ENCODE peak calls at places on chromosomes 13 and 19, in seven cellular contexts. D is IMR-90, G is PC-3, Y is SK-N-SH, A is hepatocyte, S is neuronal stem cell, L is fibroblast of lung. Z is an unnamed sample.

GRCh38 chr13:43331676-43332075 is 308.3 kb downstream of the DNAJC15 start:
- DNase-seq in D (peak; percentile 10), G (no peak), Y (no peak), A (peak; percentile 20), S (no peak), L (peak; percentile 6), Z (peak; percentile 24)

GRCh38 chr13:48222358-48223015 is 10.5 kb upstream of the ITM2B start:
- DNase-seq in D (peak; percentile 42), G (no peak), Y (no peak), A (no peak), S (no peak), L (peak; percentile 76), Z (no peak)

GRCh38 chr19:33390120-33390907 is 16.8 kb downstream of the CEBPG start:
- DNase-seq in D (no peak), G (no peak), Y (peak; percentile 56), A (no peak), S (no peak), L (peak; percentile 57), Z (no peak)

GRCh38 chr13:37207646-37208045 is 102.2 kb upstream of the CSNK1A1L start:
- DNase-seq in D (no peak), G (no peak), Y (no peak), A (no peak), S (no peak), L (no peak), Z (no peak)

GRCh38 chr13:87814444-87814843 is 143.3 kb downstream of the SLITRK5 start:
- DNase-seq in D (no peak), G (no peak), Y (no peak), A (no peak), S (no peak), L (no peak), Z (no peak)

GRCh38 chr13:88602786-88603777 is 931.9 kb downstream of the SLITRK5 start:
- DNase-seq in D (no peak), G (peak; percentile 18), Y (no peak), A (no peak), S (no peak), L (no peak), Z (no peak)

GRCh38 chr19:55369651-55370304 is 485 bp downstream of the IL11 start:
- DNase-seq in D (peak; percentile 76), G (peak; percentile 72), Y (peak; percentile 96), A (peak; percentile 68), S (peak; percentile 63), L (peak; percentile 58), Z (peak; percentile 87)

GRCh38 chr19:10432736-10433130 is 12.4 kb downstream of the PDE4A start:
- DNase-seq in D (no peak), G (no peak), Y (no peak), A (no peak), S (no peak), L (no peak), Z (no peak)

GRCh38 chr19:33725567-33725966 is 71.1 kb upstream of the KCTD15 start:
- DNase-seq in D (no peak), G (no peak), Y (no peak), A (no peak), S (no peak), L (no peak), Z (no peak)

GRCh38 chr13:40336228-40337221 is 329.9 kb downstream of the FOXO1 start:
- DNase-seq in D (no peak), G (no peak), Y (no peak), A (peak; percentile 58), S (no peak), L (no peak), Z (no peak)

DNA sequence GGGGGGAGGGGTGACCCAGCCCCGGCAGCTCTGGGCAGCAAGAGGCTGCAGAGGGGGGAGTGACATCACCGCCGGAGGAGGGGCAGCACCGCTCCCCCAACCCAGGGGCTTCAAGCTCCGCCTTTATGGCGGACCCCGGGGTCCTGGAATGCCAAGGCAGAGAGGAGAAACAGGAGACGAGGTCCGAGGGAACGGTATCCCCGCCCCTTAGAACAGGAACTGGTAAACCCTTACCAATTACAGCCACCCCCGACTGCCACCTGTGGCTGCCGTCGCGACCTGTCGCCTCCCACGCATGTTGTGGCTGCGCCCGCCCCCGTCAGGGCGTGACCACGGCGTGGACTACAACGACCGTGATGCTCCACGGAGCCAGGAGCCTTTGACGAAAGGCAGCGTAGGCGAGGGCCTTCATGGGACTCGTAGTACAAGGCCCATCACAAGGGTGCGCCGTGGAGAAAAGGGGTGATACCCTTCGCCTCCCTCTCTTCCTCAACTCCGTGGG is 4.1 kb upstream of the KCNC3 start:
- DNase-seq in D (peak; percentile 67), G (peak; percentile 96), Y (peak; percentile 87), A (peak; percentile 95), S (peak; percentile 94), L (peak; percentile 84), Z (peak; percentile 96)
- H3K4me3 ChIP-seq in D (peak overlapping the region; percentile 71), G (peak overlapping the region; percentile 60), Y (peak overlapping the region; percentile 58), A (peak overlapping the region; percentile 31), S (no peak overlapping the region), L (peak overlapping the region; percentile 70), Z (peak overlapping the region; percentile 62)

GRCh38 chr19:40797963-40798222 is 1.1 kb upstream of the EGLN2 start:
- DNase-seq in D (no peak), G (no peak), Y (no peak), A (no peak), S (no peak), L (no peak), Z (no peak)

GRCh38 chr19:40799558-40800338 is 757 bp downstream of the EGLN2 start:
- DNase-seq in D (no peak), G (no peak), Y (peak; percentile 69), A (peak; percentile 66), S (no peak), L (no peak), Z (peak; percentile 73)

GRCh38 chr19:40798997-40799557 is at the start of gene EGLN2:
- DNase-seq in D (no peak), G (no peak), Y (peak; percentile 98), A (no peak), S (no peak), L (no peak), Z (no peak)

GRCh38 chr19:40798223-40798996 is 581 bp upstream of the EGLN2 start:
- DNase-seq in D (peak; percentile 99), G (peak; percentile 96), Y (peak; percentile 77), A (peak; percentile 100), S (peak; percentile 100), L (peak; percentile 100), Z (peak; percentile 100)

GRCh38 chr19:40797166-40797962 is 1.6 kb upstream of the EGLN2 start:
- DNase-seq in D (no peak), G (no peak), Y (no peak), A (peak; percentile 7), S (no peak), L (no peak), Z (no peak)
- H2AFZ ChIP-seq in D (no peak overlapping the region), G (peak overlapping the region; percentile 97), Y (no peak overlapping the region), A (no peak overlapping the region), S (no peak overlapping the region), L (no peak overlapping the region), Z (no peak overlapping the region)

GRCh38 chr13:113926951-113927660 is 46.8 kb downstream of the C13orf46 start:
- DNase-seq in D (no peak), G (no peak), Y (peak; percentile 66), A (no peak), S (no peak), L (no peak), Z (no peak)
- H3K4me2 ChIP-seq in D (peak overlapping the region; percentile 12), G (no peak overlapping the region), Y (no peak overlapping the region), A (peak overlapping the region; percentile 44), S (no peak overlapping the region), L (peak overlapping the region; percentile 61), Z (no peak overlapping the region)

GRCh38 chr19:36215276-36216171 is 618 bp downstream of the ZNF146 start:
- DNase-seq in D (peak; percentile 62), G (peak; percentile 3), Y (peak; percentile 36), A (peak; percentile 51), S (peak; percentile 5), L (peak; percentile 60), Z (peak; percentile 39)
- H3K4me3 ChIP-seq in D (peak overlapping the region; percentile 67), G (peak overlapping the region; percentile 78), Y (peak overlapping the region; percentile 87), A (peak overlapping the region; percentile 68), S (peak overlapping the region; percentile 80), L (peak overlapping the region; percentile 90), Z (peak overlapping the region; percentile 84)

GRCh38 chr19:53085496-53085895 is 17.7 kb downstream of the ZNF160 start:
- DNase-seq in D (no peak), G (no peak), Y (no peak), A (no peak), S (no peak), L (no peak), Z (no peak)
- H2AFZ ChIP-seq in D (no peak overlapping the region), G (no peak overlapping the region), Y (no peak overlapping the region), A (no peak overlapping the region), S (no peak overlapping the region), L (no peak overlapping the region), Z (no peak overlapping the region)

GRCh38 chr13:99308481-99309087 is 1.4 kb upstream of the GPR183 start:
- DNase-seq in D (peak; percentile 63), G (no peak), Y (no peak), A (no peak), S (no peak), L (peak; percentile 44), Z (no peak)

GRCh38 chr13:99305180-99305965 is 1.8 kb downstream of the GPR183 start:
- DNase-seq in D (no peak), G (no peak), Y (no peak), A (no peak), S (no peak), L (no peak), Z (no peak)

GRCh38 chr13:99307247-99307646 is at the start of gene GPR183:
- DNase-seq in D (peak; percentile 43), G (no peak), Y (no peak), A (no peak), S (no peak), L (no peak), Z (no peak)

GRCh38 chr13:99310382-99311031 is 3.3 kb upstream of the GPR183 start:
- DNase-seq in D (peak; percentile 93), G (peak; percentile 29), Y (peak; percentile 25), A (no peak), S (no peak), L (peak; percentile 90), Z (no peak)

DNA sequence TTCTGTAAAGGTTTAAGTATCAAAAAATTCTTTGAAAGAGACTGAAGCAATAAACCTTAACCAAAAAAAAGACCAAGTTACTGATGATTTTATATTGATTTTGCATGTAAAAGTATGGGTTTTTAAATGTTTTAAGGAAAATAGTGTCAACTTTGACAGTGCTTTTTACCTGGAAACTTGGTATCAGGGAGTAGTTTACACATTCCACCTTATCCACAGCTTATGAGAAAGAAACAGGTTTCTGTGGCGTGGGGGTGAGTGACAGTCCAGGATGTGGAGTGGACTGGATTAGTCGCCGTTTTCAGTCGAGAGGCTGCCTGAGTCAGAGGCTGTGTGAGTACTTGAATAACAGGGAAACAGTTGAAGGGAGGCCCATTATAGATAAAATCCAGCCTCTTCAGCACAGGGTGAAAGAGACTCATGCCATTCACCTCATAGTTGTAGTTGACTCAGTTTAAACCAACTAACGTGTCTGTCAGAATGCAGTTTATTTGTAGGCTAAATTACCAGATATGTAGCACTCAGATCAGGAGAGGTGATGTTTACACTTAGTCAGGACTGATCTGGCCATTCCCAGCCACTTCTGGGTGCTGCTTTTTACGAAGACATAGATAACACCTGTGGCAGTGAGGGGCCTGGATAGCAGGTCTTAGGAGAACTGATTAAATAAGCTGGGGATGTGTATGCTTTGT is 595 bp upstream of the GPR183 start:
- DNase-seq in D (peak; percentile 83), G (peak; percentile 53), Y (no peak), A (peak; percentile 63), S (no peak), L (peak; percentile 44), Z (no peak)
- H3K4me2 ChIP-seq in D (peak overlapping the region; percentile 42), G (peak overlapping the region; percentile 14), Y (peak overlapping the region; percentile 75), A (peak overlapping the region; percentile 16), S (no peak overlapping the region), L (peak overlapping the region; percentile 52), Z (no peak overlapping the region)